ENCODE peak calls at places on chromosomes 7 and 10, in four cellular contexts. B is pancreas, G is fibroblast of lung, F is mammary epithelial cell. C is an unnamed sample.

GRCh38 chr10:46523881-46524470 is 32.5 kb downstream of the GPRIN2 start:
- DNase-seq in B (no peak), G (peak; percentile 94), F (peak; percentile 89), C (no peak)

GRCh38 chr7:47875406-47875805 is 72.9 kb downstream of the PKD1L1 start:
- DNase-seq in B (no peak), G (no peak), F (no peak), C (no peak)

GRCh38 chr7:149774237-149775175 is 1.1 kb upstream of the ZNF467 start:
- DNase-seq in B (no peak), G (no peak), F (no peak), C (no peak)

GRCh38 chr10:3766046-3766761 is 18.8 kb downstream of the KLF6 start:
- DNase-seq in B (no peak), G (no peak), F (peak; percentile 76), C (no peak)

GRCh38 chr10:70528726-70529362 is 50.3 kb downstream of the PALD1 start:
- DNase-seq in B (no peak), G (peak; percentile 54), F (peak; percentile 59), C (no peak)

GRCh38 chr10:33279791-33280190 is 54.7 kb downstream of the NRP1 start:
- DNase-seq in B (no peak), G (no peak), F (peak; percentile 56), C (no peak)

GRCh38 chr7:56105508-56105907 is 768 bp downstream of the CHCHD2 start:
- DNase-seq in B (no peak), G (peak; percentile 89), F (peak; percentile 64), C (peak; percentile 55)

GRCh38 chr10:104021246-104021645 is 54.3 kb downstream of the SLK start:
- DNase-seq in B (no peak), G (no peak), F (no peak), C (no peak)

GRCh38 chr10:97689637-97690036 is 2.6 kb upstream of the AVPI1 start:
- DNase-seq in B (no peak), G (peak; percentile 98), F (peak; percentile 100), C (peak; percentile 91)

GRCh38 chr10:72328045-72328828 is 26.5 kb downstream of the DNAJB12 start:
- DNase-seq in B (peak; percentile 74), G (peak; percentile 46), F (no peak), C (no peak)

GRCh38 chr10:71079761-71080380 is 132.5 kb upstream of the UNC5B start:
- DNase-seq in B (no peak), G (no peak), F (no peak), C (no peak)

GRCh38 chr10:63260860-63261251 is 127.7 kb downstream of the NRBF2 start:
- DNase-seq in B (no peak), G (no peak), F (no peak), C (no peak)

GRCh38 chr10:68876246-68876918 is 24.7 kb upstream of the DDX50 start:
- DNase-seq in B (no peak), G (no peak), F (no peak), C (no peak)

GRCh38 chr7:157404845-157405481 is 68.2 kb downstream of the DNAJB6 start:
- DNase-seq in B (no peak), G (peak; percentile 91), F (peak; percentile 95), C (peak; percentile 89)

GRCh38 chr7:42082144-42082543 is 154.9 kb downstream of the GLI3 start:
- DNase-seq in B (no peak), G (peak; percentile 60), F (peak; percentile 42), C (peak; percentile 49)

GRCh38 chr7:84693483-84693882 is 493.4 kb downstream of the SEMA3D start:
- DNase-seq in B (no peak), G (peak; percentile 89), F (no peak), C (no peak)

GRCh38 chr10:31319602-31320178 is 674 bp downstream of the ZEB1 start:
- DNase-seq in B (no peak), G (no peak), F (no peak), C (no peak)

GRCh38 chr7:27237735-27238334 is 4.8 kb upstream of the EVX1 start:
- DNase-seq in B (no peak), G (peak; percentile 16), F (peak; percentile 64), C (peak; percentile 2)

GRCh38 chr10:28215930-28216329 is 86.9 kb downstream of the MPP7 start:
- DNase-seq in B (no peak), G (no peak), F (no peak), C (no peak)

GRCh38 chr7:1357601-1358271 is 101.5 kb downstream of the MICALL2 start:
- DNase-seq in B (no peak), G (no peak), F (no peak), C (no peak)

GRCh38 chr10:84543948-84544347 is 215.6 kb downstream of the CCSER2 start:
- DNase-seq in B (no peak), G (no peak), F (peak; percentile 50), C (no peak)

GRCh38 chr7:29038463-29038862 is 80.3 kb upstream of the TRIL start:
- DNase-seq in B (no peak), G (peak; percentile 76), F (no peak), C (no peak)

GRCh38 chr7:74287303-74288033 is 1.7 kb upstream of the CLIP2 start:
- DNase-seq in B (no peak), G (no peak), F (no peak), C (no peak)

GRCh38 chr7:20131776-20132175 is 85.4 kb downstream of the MACC1 start:
- DNase-seq in B (no peak), G (no peak), F (no peak), C (no peak)

GRCh38 chr10:48461623-48462481 is 143.0 kb downstream of the ARHGAP22 start:
- DNase-seq in B (no peak), G (no peak), F (no peak), C (no peak)

GRCh38 chr7:1400351-1400750 is 58.9 kb downstream of the MICALL2 start:
- DNase-seq in B (no peak), G (no peak), F (no peak), C (no peak)

GRCh38 chr10:68813554-68813953 is 13.8 kb upstream of the STOX1 start:
- DNase-seq in B (no peak), G (no peak), F (no peak), C (no peak)

GRCh38 chr7:27151945-27152815 is at the start of gene HOXA3:
- DNase-seq in B (peak; percentile 10), G (no peak), F (peak; percentile 51), C (no peak)

GRCh38 chr10:90175161-90175681 is 473.8 kb downstream of the KIF20B start:
- DNase-seq in B (no peak), G (peak; percentile 65), F (peak; percentile 87), C (no peak)

GRCh38 chr7:92717982-92718716 is 118.2 kb downstream of the CDK6 start:
- DNase-seq in B (peak; percentile 75), G (peak; percentile 85), F (peak; percentile 90), C (no peak)

GRCh38 chr10:60914676-60915075 is 29.3 kb downstream of the RHOBTB1 start:
- DNase-seq in B (no peak), G (peak; percentile 92), F (no peak), C (no peak)

GRCh38 chr7:18995811-18996400 is 121.5 kb downstream of the TWIST1 start:
- DNase-seq in B (no peak), G (no peak), F (no peak), C (no peak)

GRCh38 chr7:155383756-155384491 is 74.0 kb upstream of the EN2 start:
- DNase-seq in B (no peak), G (no peak), F (no peak), C (no peak)

GRCh38 chr10:101772017-101772894 is 3.7 kb downstream of the FGF8 start:
- DNase-seq in B (no peak), G (no peak), F (no peak), C (no peak)

GRCh38 chr10:101768791-101769170 is 7.1 kb downstream of the FGF8 start:
- DNase-seq in B (no peak), G (no peak), F (no peak), C (no peak)

GRCh38 chr10:101771380-101771779 is 4.5 kb downstream of the FGF8 start:
- DNase-seq in B (no peak), G (no peak), F (no peak), C (no peak)

GRCh38 chr10:101769541-101770180 is 6.3 kb downstream of the FGF8 start:
- DNase-seq in B (no peak), G (no peak), F (no peak), C (no peak)

GRCh38 chr10:101770331-101771215 is 5.3 kb downstream of the FGF8 start:
- DNase-seq in B (no peak), G (no peak), F (no peak), C (no peak)
- H3K27me3 ChIP-seq in B (peaks cover 19% of the 10 kb centered on the region), G (peaks cover 65% of the 10 kb centered on the region), F (peaks cover 22% of the 10 kb centered on the region), C (peaks cover 74% of the 10 kb centered on the region)

GRCh38 chr10:12609435-12609834 is 260.1 kb downstream of the CAMK1D start:
- DNase-seq in B (no peak), G (no peak), F (no peak), C (no peak)

GRCh38 chr10:12608761-12609160 is 259.4 kb downstream of the CAMK1D start:
- DNase-seq in B (no peak), G (no peak), F (no peak), C (no peak)

GRCh38 chr10:12605580-12606405 is 256.4 kb downstream of the CAMK1D start:
- DNase-seq in B (peak; percentile 92), G (peak; percentile 60), F (peak; percentile 32), C (peak; percentile 12)

GRCh38 chr10:12603766-12604470 is 254.6 kb downstream of the CAMK1D start:
- DNase-seq in B (no peak), G (no peak), F (no peak), C (no peak)

DNA sequence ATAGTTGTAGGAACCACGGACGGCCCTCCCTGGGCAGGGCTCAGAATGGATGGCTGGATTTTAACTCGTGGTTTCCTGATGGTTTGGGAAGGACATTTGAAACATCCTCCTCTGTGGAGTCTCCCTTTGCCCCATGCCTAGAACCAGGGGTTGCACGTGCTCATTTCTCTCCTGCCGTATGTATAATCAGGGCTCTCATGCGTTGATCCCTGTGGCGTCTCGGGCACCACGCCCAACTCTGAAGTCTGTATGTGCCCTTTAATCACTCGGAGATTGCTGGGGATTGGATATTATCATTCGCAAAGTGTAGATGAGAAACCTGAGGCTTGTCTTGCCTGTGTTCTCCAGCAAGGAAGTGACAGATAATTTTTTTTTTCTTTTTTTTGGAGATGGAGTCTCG is 257.1 kb downstream of the CAMK1D start:
- DNase-seq in B (no peak), G (no peak), F (no peak), C (no peak)
- H3K4me3 ChIP-seq in B (no peak overlapping the region), G (no peak overlapping the region), F (no peak overlapping the region), C (no peak overlapping the region)

GRCh38 chr10:100751211-100751933 is 6.0 kb downstream of the PAX2 start:
- DNase-seq in B (no peak), G (no peak), F (no peak), C (no peak)
- H3K27me3 ChIP-seq in B (peaks cover 48% of the 10 kb centered on the region), G (peaks cover 75% of the 10 kb centered on the region), F (peaks cover 65% of the 10 kb centered on the region), C (peaks cover 4% of the 10 kb centered on the region)

DNA sequence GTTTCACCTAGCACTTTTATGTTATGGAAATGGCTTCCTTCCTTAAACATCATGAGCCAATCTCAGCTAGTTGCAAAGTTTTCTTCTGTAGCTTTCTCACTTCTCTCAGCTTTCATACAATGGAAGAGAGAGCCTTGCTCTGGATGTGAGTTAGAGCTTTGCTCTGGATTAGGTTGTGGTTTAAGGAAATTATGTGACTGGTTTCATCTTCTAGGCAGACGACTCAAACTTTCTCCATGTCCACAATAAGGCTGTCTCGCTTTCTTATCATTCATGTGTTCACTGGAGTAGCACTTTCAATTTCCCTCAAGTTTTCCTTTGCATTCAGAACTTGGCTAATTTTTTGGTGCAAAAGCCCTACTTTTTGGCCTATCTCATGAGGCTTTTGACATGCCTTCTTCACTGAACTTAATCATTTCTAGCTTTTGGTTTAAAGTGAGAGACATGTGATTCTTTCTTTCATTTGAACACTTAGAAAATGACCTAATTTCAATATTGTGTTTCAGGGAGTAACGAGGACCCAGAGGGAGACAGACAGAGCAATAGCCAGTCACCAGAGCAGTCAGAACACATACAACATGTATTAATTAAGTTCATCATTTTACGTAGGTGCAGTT is 49.8 kb downstream of the CNOT4 start:
- DNase-seq in B (no peak), G (no peak), F (no peak), C (no peak)
- H3K4me3 ChIP-seq in B (no peak overlapping the region), G (no peak overlapping the region), F (no peak overlapping the region), C (no peak overlapping the region)

C was measured in kidney epithelial cell.